ENCODE peak calls at places on chromosomes 2 and 18, in nine cellular contexts. One of them, this sample, is unnamed.

GRCh38 chr18:10791141-10791808 is 265.4 kb downstream of the NAPG start:
- DNase-seq in endothelial cell of umbilical vein: no peak
- DNase-seq in RWPE1: no peak
- DNase-seq in prostate gland: no peak
- DNase-seq in WTC11: no peak
- DNase-seq in fibroblast of pulmonary artery: no peak
- DNase-seq in retinal pigment epithelial cell: no peak
- DNase-seq in H9: no peak
- DNase-seq in AG04450: no peak
- DNase-seq in this sample: no peak

GRCh38 chr2:177254433-177255226 is 9.9 kb downstream of the NFE2L2 start:
- DNase-seq in H9: peak; percentile 80
- DNase-seq in retinal pigment epithelial cell: no peak
- DNase-seq in WTC11: peak; percentile 86
- DNase-seq in prostate gland: no peak
- DNase-seq in fibroblast of pulmonary artery: peak; percentile 48
- DNase-seq in RWPE1: no peak
- DNase-seq in AG04450: no peak
- DNase-seq in endothelial cell of umbilical vein: peak; percentile 64
- DNase-seq in this sample: no peak

GRCh38 chr2:9753665-9754531 is 89.4 kb upstream of the TAF1B start:
- DNase-seq in endothelial cell of umbilical vein: no peak
- DNase-seq in fibroblast of pulmonary artery: no peak
- DNase-seq in RWPE1: peak; percentile 66
- DNase-seq in WTC11: no peak
- DNase-seq in retinal pigment epithelial cell: no peak
- DNase-seq in H9: no peak
- DNase-seq in AG04450: no peak
- DNase-seq in prostate gland: peak; percentile 48
- DNase-seq in this sample: no peak

GRCh38 chr2:23460228-23460627 is 75.2 kb downstream of the KLHL29 start:
- DNase-seq in H9: no peak
- DNase-seq in WTC11: no peak
- DNase-seq in prostate gland: no peak
- DNase-seq in retinal pigment epithelial cell: no peak
- DNase-seq in RWPE1: peak; percentile 36
- DNase-seq in fibroblast of pulmonary artery: peak; percentile 33
- DNase-seq in AG04450: no peak
- DNase-seq in endothelial cell of umbilical vein: peak; percentile 18
- DNase-seq in this sample: no peak

GRCh38 chr2:101820519-101820918 is 123.0 kb downstream of the MAP4K4 start:
- DNase-seq in retinal pigment epithelial cell: no peak
- DNase-seq in endothelial cell of umbilical vein: no peak
- DNase-seq in fibroblast of pulmonary artery: peak; percentile 64
- DNase-seq in prostate gland: no peak
- DNase-seq in H9: no peak
- DNase-seq in RWPE1: peak; percentile 78
- DNase-seq in WTC11: no peak
- DNase-seq in AG04450: no peak
- DNase-seq in this sample: no peak

GRCh38 chr2:7165736-7166135 is 248.5 kb downstream of the RNF144A start:
- DNase-seq in RWPE1: no peak
- DNase-seq in retinal pigment epithelial cell: no peak
- DNase-seq in AG04450: no peak
- DNase-seq in endothelial cell of umbilical vein: no peak
- DNase-seq in fibroblast of pulmonary artery: no peak
- DNase-seq in prostate gland: no peak
- DNase-seq in WTC11: no peak
- DNase-seq in H9: no peak
- DNase-seq in this sample: no peak

GRCh38 chr2:52810460-52810859 is 957.1 kb upstream of the CHAC2 start:
- DNase-seq in WTC11: no peak
- DNase-seq in H9: peak; percentile 33
- DNase-seq in endothelial cell of umbilical vein: peak; percentile 35
- DNase-seq in prostate gland: no peak
- DNase-seq in fibroblast of pulmonary artery: peak; percentile 53
- DNase-seq in AG04450: no peak
- DNase-seq in retinal pigment epithelial cell: peak; percentile 1
- DNase-seq in RWPE1: peak; percentile 2
- DNase-seq in this sample: no peak

GRCh38 chr18:59779979-59780378 is 82.8 kb upstream of the CCBE1 start:
- DNase-seq in retinal pigment epithelial cell: no peak
- DNase-seq in H9: no peak
- DNase-seq in WTC11: no peak
- DNase-seq in RWPE1: peak; percentile 48
- DNase-seq in prostate gland: no peak
- DNase-seq in AG04450: no peak
- DNase-seq in endothelial cell of umbilical vein: peak; percentile 2
- DNase-seq in fibroblast of pulmonary artery: peak; percentile 82
- DNase-seq in this sample: no peak

GRCh38 chr2:172246649-172247048 is 143.9 kb upstream of the DLX2 start:
- DNase-seq in H9: no peak
- DNase-seq in RWPE1: no peak
- DNase-seq in endothelial cell of umbilical vein: peak; percentile 53
- DNase-seq in WTC11: no peak
- DNase-seq in retinal pigment epithelial cell: no peak
- DNase-seq in AG04450: no peak
- DNase-seq in prostate gland: no peak
- DNase-seq in fibroblast of pulmonary artery: no peak
- DNase-seq in this sample: no peak

GRCh38 chr2:138391956-138392355 is 109.6 kb upstream of the SPOPL start:
- DNase-seq in prostate gland: no peak
- DNase-seq in RWPE1: no peak
- DNase-seq in WTC11: no peak
- DNase-seq in endothelial cell of umbilical vein: no peak
- DNase-seq in AG04450: no peak
- DNase-seq in H9: no peak
- DNase-seq in fibroblast of pulmonary artery: no peak
- DNase-seq in retinal pigment epithelial cell: no peak
- DNase-seq in this sample: no peak

GRCh38 chr18:42048150-42048549 is 93.1 kb downstream of the PIK3C3 start:
- DNase-seq in endothelial cell of umbilical vein: peak; percentile 76
- DNase-seq in WTC11: no peak
- DNase-seq in retinal pigment epithelial cell: peak; percentile 51
- DNase-seq in H9: no peak
- DNase-seq in AG04450: peak; percentile 55
- DNase-seq in RWPE1: peak; percentile 40
- DNase-seq in fibroblast of pulmonary artery: peak; percentile 87
- DNase-seq in prostate gland: no peak
- DNase-seq in this sample: no peak

GRCh38 chr2:45729753-45730512 is 78.5 kb downstream of the PRKCE start:
- DNase-seq in retinal pigment epithelial cell: no peak
- DNase-seq in AG04450: no peak
- DNase-seq in WTC11: no peak
- DNase-seq in prostate gland: no peak
- DNase-seq in H9: no peak
- DNase-seq in RWPE1: peak; percentile 25
- DNase-seq in endothelial cell of umbilical vein: peak; percentile 12
- DNase-seq in fibroblast of pulmonary artery: no peak
- DNase-seq in this sample: peak; percentile 36
- TF ChIP-seq CTCF in retinal pigment epithelial cell: peak; percentile 22
- TF ChIP-seq CTCF in AG04450: peak; percentile 13
- TF ChIP-seq CTCF in WTC11: no peak
- TF ChIP-seq CTCF in prostate gland: no peak
- TF ChIP-seq CTCF in H9: peak; percentile 52
- TF ChIP-seq CTCF in RWPE1: no peak
- TF ChIP-seq CTCF in endothelial cell of umbilical vein: peak; percentile 9
- TF ChIP-seq CTCF in fibroblast of pulmonary artery: peak; percentile 28
- TF ChIP-seq CTCF in this sample: no peak

GRCh38 chr2:105575626-105576025 is 169.1 kb upstream of the NCK2 start:
- DNase-seq in AG04450: no peak
- DNase-seq in RWPE1: no peak
- DNase-seq in retinal pigment epithelial cell: no peak
- DNase-seq in fibroblast of pulmonary artery: no peak
- DNase-seq in H9: no peak
- DNase-seq in endothelial cell of umbilical vein: no peak
- DNase-seq in prostate gland: no peak
- DNase-seq in WTC11: no peak
- DNase-seq in this sample: no peak

GRCh38 chr2:105576440-105577241 is 168.1 kb upstream of the NCK2 start:
- DNase-seq in RWPE1: peak; percentile 69
- DNase-seq in retinal pigment epithelial cell: no peak
- DNase-seq in endothelial cell of umbilical vein: peak; percentile 20
- DNase-seq in AG04450: no peak
- DNase-seq in WTC11: peak; percentile 29
- DNase-seq in fibroblast of pulmonary artery: peak; percentile 86
- DNase-seq in H9: peak; percentile 39
- DNase-seq in prostate gland: no peak
- DNase-seq in this sample: no peak

GRCh38 chr2:105577762-105578161 is 166.9 kb upstream of the NCK2 start:
- DNase-seq in H9: no peak
- DNase-seq in endothelial cell of umbilical vein: no peak
- DNase-seq in AG04450: no peak
- DNase-seq in retinal pigment epithelial cell: no peak
- DNase-seq in RWPE1: no peak
- DNase-seq in fibroblast of pulmonary artery: no peak
- DNase-seq in prostate gland: no peak
- DNase-seq in WTC11: no peak
- DNase-seq in this sample: no peak

GRCh38 chr2:105574796-105575344 is 169.8 kb upstream of the NCK2 start:
- DNase-seq in prostate gland: no peak
- DNase-seq in H9: no peak
- DNase-seq in AG04450: no peak
- DNase-seq in endothelial cell of umbilical vein: no peak
- DNase-seq in fibroblast of pulmonary artery: no peak
- DNase-seq in RWPE1: no peak
- DNase-seq in WTC11: no peak
- DNase-seq in retinal pigment epithelial cell: no peak
- DNase-seq in this sample: no peak

GRCh38 chr2:105576050-105576439 is 168.7 kb upstream of the NCK2 start:
- DNase-seq in AG04450: no peak
- DNase-seq in WTC11: no peak
- DNase-seq in prostate gland: no peak
- DNase-seq in fibroblast of pulmonary artery: no peak
- DNase-seq in endothelial cell of umbilical vein: no peak
- DNase-seq in RWPE1: no peak
- DNase-seq in H9: no peak
- DNase-seq in retinal pigment epithelial cell: no peak
- DNase-seq in this sample: no peak
- TF ChIP-seq CTCF in AG04450: no peak
- TF ChIP-seq CTCF in WTC11: peak; percentile 26
- TF ChIP-seq CTCF in prostate gland: no peak
- TF ChIP-seq CTCF in fibroblast of pulmonary artery: no peak
- TF ChIP-seq CTCF in endothelial cell of umbilical vein: no peak
- TF ChIP-seq CTCF in RWPE1: no peak
- TF ChIP-seq CTCF in H9: no peak
- TF ChIP-seq CTCF in retinal pigment epithelial cell: no peak
- TF ChIP-seq CTCF in this sample: no peak

GRCh38 chr18:52657063-52657462 is 317.1 kb downstream of the DCC start:
- DNase-seq in prostate gland: no peak
- DNase-seq in retinal pigment epithelial cell: no peak
- DNase-seq in fibroblast of pulmonary artery: no peak
- DNase-seq in endothelial cell of umbilical vein: no peak
- DNase-seq in RWPE1: no peak
- DNase-seq in AG04450: no peak
- DNase-seq in H9: peak; percentile 31
- DNase-seq in WTC11: no peak
- DNase-seq in this sample: no peak
- TF ChIP-seq CTCF in prostate gland: no peak
- TF ChIP-seq CTCF in retinal pigment epithelial cell: no peak
- TF ChIP-seq CTCF in fibroblast of pulmonary artery: no peak
- TF ChIP-seq CTCF in endothelial cell of umbilical vein: no peak
- TF ChIP-seq CTCF in RWPE1: no peak
- TF ChIP-seq CTCF in AG04450: no peak
- TF ChIP-seq CTCF in H9: no peak
- TF ChIP-seq CTCF in WTC11: no peak
- TF ChIP-seq CTCF in this sample: no peak

DNA sequence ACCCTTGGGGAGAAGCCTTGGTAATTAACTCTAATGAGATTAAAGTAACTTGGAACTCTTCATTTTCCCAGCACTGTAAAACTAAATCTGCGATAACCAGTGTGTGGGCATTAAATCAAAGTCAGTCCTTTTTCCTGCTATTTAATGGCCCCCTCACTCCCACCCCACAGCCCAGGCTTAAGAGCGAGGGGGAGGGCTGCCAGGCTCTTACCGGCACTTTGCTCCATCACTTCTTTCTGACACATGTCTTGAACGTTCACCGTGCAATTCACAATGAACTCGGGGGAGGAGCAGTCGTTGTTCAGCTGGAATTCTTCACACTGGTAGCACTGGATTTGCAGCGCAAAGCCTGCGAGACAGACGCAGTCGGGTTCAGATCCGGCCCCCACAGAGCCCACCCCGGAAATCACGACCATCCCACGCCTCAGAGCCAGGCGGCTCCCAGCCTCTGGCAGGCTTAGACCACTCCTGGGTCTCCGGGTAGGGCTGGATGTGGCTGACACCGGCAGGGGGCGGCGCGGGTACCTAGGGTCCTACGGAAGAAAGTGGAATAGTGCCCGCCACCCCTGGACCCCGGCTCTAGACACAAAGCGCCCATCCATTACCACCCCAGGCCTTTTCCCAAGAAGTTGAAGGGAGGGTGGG is 1.7 kb downstream of the LYPD1 start:
- DNase-seq in endothelial cell of umbilical vein: peak; percentile 45
- DNase-seq in RWPE1: no peak
- DNase-seq in prostate gland: no peak
- DNase-seq in H9: peak; percentile 66
- DNase-seq in WTC11: peak; percentile 67
- DNase-seq in retinal pigment epithelial cell: no peak
- DNase-seq in fibroblast of pulmonary artery: no peak
- DNase-seq in AG04450: no peak
- DNase-seq in this sample: no peak
- TF ChIP-seq CTCF in endothelial cell of umbilical vein: peak; percentile 31
- TF ChIP-seq CTCF in RWPE1: no peak
- TF ChIP-seq CTCF in prostate gland: no peak
- TF ChIP-seq CTCF in H9: peak; percentile 66
- TF ChIP-seq CTCF in WTC11: peak; percentile 21
- TF ChIP-seq CTCF in retinal pigment epithelial cell: peak; percentile 55
- TF ChIP-seq CTCF in fibroblast of pulmonary artery: peak; percentile 25
- TF ChIP-seq CTCF in AG04450: peak; percentile 54
- TF ChIP-seq CTCF in this sample: no peak

DNA sequence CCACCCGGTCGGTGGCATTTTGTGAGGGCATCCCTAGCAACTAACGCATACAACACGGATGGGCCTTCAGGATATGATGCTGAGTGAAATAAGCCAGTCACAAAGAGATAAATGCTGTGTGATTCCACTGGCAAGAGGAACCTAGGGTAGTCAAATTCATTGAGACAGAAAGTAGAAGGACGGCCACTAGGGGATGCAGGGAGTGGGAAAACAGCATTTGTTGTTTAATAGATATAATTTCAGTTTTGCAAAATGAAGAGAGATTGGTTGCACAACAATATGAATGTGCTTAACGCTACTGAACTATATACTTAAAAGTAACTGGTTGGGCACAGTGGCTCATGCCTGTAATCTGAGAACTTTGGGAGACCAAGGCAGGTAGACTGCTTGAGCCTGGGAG is 112.9 kb downstream of the AFF3 start:
- DNase-seq in endothelial cell of umbilical vein: no peak
- DNase-seq in WTC11: no peak
- DNase-seq in prostate gland: no peak
- DNase-seq in fibroblast of pulmonary artery: no peak
- DNase-seq in H9: no peak
- DNase-seq in AG04450: no peak
- DNase-seq in retinal pigment epithelial cell: no peak
- DNase-seq in RWPE1: no peak
- DNase-seq in this sample: no peak
- TF ChIP-seq CTCF in endothelial cell of umbilical vein: no peak
- TF ChIP-seq CTCF in WTC11: no peak
- TF ChIP-seq CTCF in prostate gland: no peak
- TF ChIP-seq CTCF in fibroblast of pulmonary artery: no peak
- TF ChIP-seq CTCF in H9: peak; percentile 58
- TF ChIP-seq CTCF in AG04450: no peak
- TF ChIP-seq CTCF in retinal pigment epithelial cell: no peak
- TF ChIP-seq CTCF in RWPE1: no peak
- TF ChIP-seq CTCF in this sample: no peak

This sample was measured in activated B cell treated with CpG ODN at 0.5 μM for 24 hours.